ENCODE peak calls at places on chromosomes 2 and 18, in six cellular contexts. One of them, this sample, is unnamed.

GRCh38 chr2:166410828-166411472 is 35.2 kb upstream of the SCN9A start:
- DNase-seq in body of pancreas: no peak
- DNase-seq in cardiac fibroblast: peak
- DNase-seq in mesothelial cell of epicardium: no peak
- DNase-seq in left ventricle myocardium inferior: no peak
- DNase-seq in pancreas: no peak
- DNase-seq in this sample: no peak

GRCh38 chr2:148746973-148747372 is 102.4 kb downstream of the EPC2 start:
- DNase-seq in body of pancreas: no peak
- DNase-seq in left ventricle myocardium inferior: no peak
- DNase-seq in cardiac fibroblast: no peak
- DNase-seq in pancreas: no peak
- DNase-seq in mesothelial cell of epicardium: no peak
- DNase-seq in this sample: no peak

GRCh38 chr2:10285578-10286198 is 17.0 kb upstream of the HPCAL1 start:
- DNase-seq in left ventricle myocardium inferior: peak
- DNase-seq in pancreas: peak
- DNase-seq in cardiac fibroblast: peak
- DNase-seq in body of pancreas: peak
- DNase-seq in mesothelial cell of epicardium: no peak
- DNase-seq in this sample: peak

GRCh38 chr2:36780231-36780808 is 83.8 kb downstream of the VIT start:
- DNase-seq in cardiac fibroblast: peak
- DNase-seq in body of pancreas: no peak
- DNase-seq in mesothelial cell of epicardium: no peak
- DNase-seq in pancreas: no peak
- DNase-seq in left ventricle myocardium inferior: no peak
- DNase-seq in this sample: no peak

GRCh38 chr2:30161929-30162328 is 15.1 kb downstream of the YPEL5 start:
- DNase-seq in cardiac fibroblast: no peak
- DNase-seq in mesothelial cell of epicardium: no peak
- DNase-seq in left ventricle myocardium inferior: no peak
- DNase-seq in body of pancreas: no peak
- DNase-seq in pancreas: no peak
- DNase-seq in this sample: no peak

GRCh38 chr18:58060254-58060653 is 16.2 kb downstream of the NEDD4L start:
- DNase-seq in cardiac fibroblast: no peak
- DNase-seq in mesothelial cell of epicardium: no peak
- DNase-seq in body of pancreas: no peak
- DNase-seq in left ventricle myocardium inferior: no peak
- DNase-seq in pancreas: no peak
- DNase-seq in this sample: no peak

GRCh38 chr2:221571391-221572179 is 519 bp downstream of the EPHA4 start:
- DNase-seq in pancreas: peak
- DNase-seq in cardiac fibroblast: peak
- DNase-seq in left ventricle myocardium inferior: peak
- DNase-seq in body of pancreas: peak
- DNase-seq in mesothelial cell of epicardium: peak
- DNase-seq in this sample: no peak

GRCh38 chr18:26639149-26639548 is 90.8 kb upstream of the KCTD1 start:
- DNase-seq in body of pancreas: no peak
- DNase-seq in pancreas: no peak
- DNase-seq in cardiac fibroblast: no peak
- DNase-seq in mesothelial cell of epicardium: no peak
- DNase-seq in left ventricle myocardium inferior: no peak
- DNase-seq in this sample: no peak

GRCh38 chr18:74065366-74065765 is 82.3 kb downstream of the FBXO15 start:
- DNase-seq in mesothelial cell of epicardium: no peak
- DNase-seq in pancreas: no peak
- DNase-seq in body of pancreas: no peak
- DNase-seq in left ventricle myocardium inferior: no peak
- DNase-seq in cardiac fibroblast: no peak
- DNase-seq in this sample: no peak

GRCh38 chr2:172931923-172932520 is 143.6 kb upstream of the MAP3K20 start:
- DNase-seq in cardiac fibroblast: peak
- DNase-seq in mesothelial cell of epicardium: peak
- DNase-seq in left ventricle myocardium inferior: peak
- DNase-seq in pancreas: peak
- DNase-seq in body of pancreas: peak
- DNase-seq in this sample: peak

GRCh38 chr18:72407048-72407447 is 137.1 kb downstream of the CBLN2 start:
- DNase-seq in body of pancreas: no peak
- DNase-seq in pancreas: no peak
- DNase-seq in left ventricle myocardium inferior: no peak
- DNase-seq in mesothelial cell of epicardium: no peak
- DNase-seq in cardiac fibroblast: no peak
- DNase-seq in this sample: no peak

GRCh38 chr2:217282531-217282930 is 422.7 kb upstream of the TNP1 start:
- DNase-seq in mesothelial cell of epicardium: no peak
- DNase-seq in cardiac fibroblast: peak
- DNase-seq in pancreas: no peak
- DNase-seq in left ventricle myocardium inferior: no peak
- DNase-seq in body of pancreas: no peak
- DNase-seq in this sample: no peak

GRCh38 chr2:216673609-216674008 is 21.7 kb downstream of the IGFBP5 start:
- DNase-seq in body of pancreas: no peak
- DNase-seq in mesothelial cell of epicardium: no peak
- DNase-seq in left ventricle myocardium inferior: no peak
- DNase-seq in cardiac fibroblast: no peak
- DNase-seq in pancreas: no peak
- DNase-seq in this sample: no peak

GRCh38 chr2:3712841-3713503 is 9.6 kb downstream of the DCDC2C start:
- DNase-seq in cardiac fibroblast: no peak
- DNase-seq in pancreas: no peak
- DNase-seq in mesothelial cell of epicardium: no peak
- DNase-seq in left ventricle myocardium inferior: no peak
- DNase-seq in body of pancreas: no peak
- DNase-seq in this sample: no peak

GRCh38 chr2:145094353-145094752 is 574.4 kb upstream of the ZEB2 start:
- DNase-seq in pancreas: no peak
- DNase-seq in mesothelial cell of epicardium: no peak
- DNase-seq in left ventricle myocardium inferior: no peak
- DNase-seq in body of pancreas: no peak
- DNase-seq in cardiac fibroblast: peak
- DNase-seq in this sample: no peak

GRCh38 chr2:74777161-74777900 is 56.6 kb upstream of the HK2 start:
- DNase-seq in mesothelial cell of epicardium: no peak
- DNase-seq in pancreas: no peak
- DNase-seq in left ventricle myocardium inferior: no peak
- DNase-seq in cardiac fibroblast: no peak
- DNase-seq in body of pancreas: no peak
- DNase-seq in this sample: no peak

GRCh38 chr2:74779587-74780135 is 54.3 kb upstream of the HK2 start:
- DNase-seq in body of pancreas: no peak
- DNase-seq in left ventricle myocardium inferior: no peak
- DNase-seq in cardiac fibroblast: no peak
- DNase-seq in pancreas: no peak
- DNase-seq in mesothelial cell of epicardium: no peak
- DNase-seq in this sample: no peak

DNA sequence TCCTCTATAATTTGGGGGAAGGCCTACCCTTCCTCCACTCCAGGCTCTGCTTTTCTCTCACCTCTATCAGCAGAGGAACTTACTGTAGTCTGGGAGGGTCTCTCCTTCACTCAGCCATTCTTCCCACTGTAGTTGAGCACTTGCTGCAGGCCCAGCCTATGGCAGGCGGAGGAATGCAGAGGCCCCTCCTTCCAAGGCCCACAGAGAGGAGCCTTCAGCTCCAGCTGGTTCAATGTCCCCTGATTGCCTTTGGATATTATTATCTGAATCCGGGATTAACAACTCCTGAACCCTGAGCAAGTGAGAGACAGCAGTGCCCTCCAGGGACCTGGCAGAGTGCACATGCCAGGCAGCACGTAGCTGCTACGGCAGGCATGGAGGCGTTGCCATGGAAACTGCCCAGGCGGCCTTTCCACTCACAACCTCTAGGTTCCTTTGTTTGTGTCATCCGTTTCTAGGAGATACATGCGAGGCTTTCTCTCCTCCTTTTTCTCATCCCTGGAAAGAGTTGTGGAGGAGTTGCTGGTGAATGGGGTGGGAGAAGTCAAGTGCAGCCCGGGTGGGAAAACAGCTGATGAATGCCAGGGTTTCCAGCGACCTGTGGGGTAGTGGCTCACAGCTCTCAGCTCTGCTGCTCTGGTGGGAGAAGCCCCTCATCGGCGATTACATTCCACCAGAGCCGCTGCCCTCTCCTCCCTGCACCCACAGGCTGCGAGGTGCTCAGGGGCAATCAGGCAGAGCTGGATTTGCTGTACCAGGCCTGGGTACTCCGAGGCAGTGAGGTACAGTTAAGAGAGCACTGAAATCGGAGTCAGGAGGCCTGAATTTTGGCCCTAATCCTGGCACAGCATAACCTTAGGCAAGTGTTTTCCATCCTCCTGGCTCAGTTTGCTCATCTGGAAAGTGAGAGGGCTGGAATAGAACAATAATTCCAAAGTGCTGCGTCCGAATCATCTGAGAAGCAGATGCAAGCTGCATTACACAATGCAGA is 55.3 kb upstream of the HK2 start:
- DNase-seq in cardiac fibroblast: peak
- DNase-seq in mesothelial cell of epicardium: no peak
- DNase-seq in body of pancreas: no peak
- DNase-seq in left ventricle myocardium inferior: no peak
- DNase-seq in pancreas: no peak
- DNase-seq in this sample: no peak
- TF ChIP-seq CTCF in cardiac fibroblast: no peak
- TF ChIP-seq CTCF in mesothelial cell of epicardium: no peak
- TF ChIP-seq CTCF in body of pancreas: no peak
- TF ChIP-seq CTCF in left ventricle myocardium inferior: no peak
- TF ChIP-seq CTCF in pancreas: no peak
- TF ChIP-seq CTCF in this sample: no peak

GRCh38 chr18:50190926-50191325 is 4.0 kb downstream of the MYO5B start:
- DNase-seq in cardiac fibroblast: no peak
- DNase-seq in mesothelial cell of epicardium: no peak
- DNase-seq in left ventricle myocardium inferior: no peak
- DNase-seq in body of pancreas: no peak
- DNase-seq in pancreas: no peak
- DNase-seq in this sample: no peak

GRCh38 chr18:50188652-50189051 is 6.3 kb downstream of the MYO5B start:
- DNase-seq in mesothelial cell of epicardium: no peak
- DNase-seq in left ventricle myocardium inferior: no peak
- DNase-seq in body of pancreas: no peak
- DNase-seq in cardiac fibroblast: no peak
- DNase-seq in pancreas: no peak
- DNase-seq in this sample: no peak

GRCh38 chr18:50187659-50188058 is 7.3 kb downstream of the MYO5B start:
- DNase-seq in cardiac fibroblast: no peak
- DNase-seq in body of pancreas: no peak
- DNase-seq in pancreas: no peak
- DNase-seq in left ventricle myocardium inferior: no peak
- DNase-seq in mesothelial cell of epicardium: no peak
- DNase-seq in this sample: no peak

GRCh38 chr18:50190236-50190635 is 4.7 kb downstream of the MYO5B start:
- DNase-seq in mesothelial cell of epicardium: no peak
- DNase-seq in pancreas: no peak
- DNase-seq in cardiac fibroblast: peak
- DNase-seq in body of pancreas: no peak
- DNase-seq in left ventricle myocardium inferior: no peak
- DNase-seq in this sample: no peak

GRCh38 chr18:50189160-50189559 is 5.8 kb downstream of the MYO5B start:
- DNase-seq in body of pancreas: no peak
- DNase-seq in pancreas: no peak
- DNase-seq in left ventricle myocardium inferior: no peak
- DNase-seq in mesothelial cell of epicardium: no peak
- DNase-seq in cardiac fibroblast: no peak
- DNase-seq in this sample: no peak
- TF ChIP-seq CTCF in body of pancreas: no peak
- TF ChIP-seq CTCF in pancreas: no peak
- TF ChIP-seq CTCF in left ventricle myocardium inferior: no peak
- TF ChIP-seq CTCF in mesothelial cell of epicardium: no peak
- TF ChIP-seq CTCF in cardiac fibroblast: no peak
- TF ChIP-seq CTCF in this sample: no peak

DNA sequence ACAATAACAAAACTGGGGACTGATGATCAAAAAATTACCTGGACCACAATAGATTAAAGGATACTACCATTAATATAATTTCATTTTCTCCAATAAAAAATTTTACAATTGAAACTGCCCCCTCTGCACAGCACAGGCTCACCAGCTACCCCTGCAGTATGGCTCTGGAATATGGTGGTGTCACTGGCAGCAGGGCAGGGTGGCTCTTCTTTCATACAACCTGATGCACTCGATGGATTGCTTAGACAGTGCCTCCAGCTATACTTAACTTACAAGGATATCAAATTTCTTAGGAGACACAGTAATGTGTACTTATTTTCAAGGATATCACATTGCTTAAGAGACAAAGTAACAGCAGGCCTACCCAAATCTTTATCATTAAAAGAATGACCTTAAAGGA is 124.0 kb downstream of the PRELID3A start:
- DNase-seq in cardiac fibroblast: no peak
- DNase-seq in pancreas: no peak
- DNase-seq in left ventricle myocardium inferior: no peak
- DNase-seq in body of pancreas: no peak
- DNase-seq in mesothelial cell of epicardium: no peak
- DNase-seq in this sample: no peak
- TF ChIP-seq CTCF in cardiac fibroblast: no peak
- TF ChIP-seq CTCF in pancreas: no peak
- TF ChIP-seq CTCF in left ventricle myocardium inferior: no peak
- TF ChIP-seq CTCF in body of pancreas: no peak
- TF ChIP-seq CTCF in mesothelial cell of epicardium: no peak
- TF ChIP-seq CTCF in this sample: no peak

GRCh38 chr18:37393945-37394609 is 171.5 kb downstream of the CELF4 start:
- DNase-seq in pancreas: peak
- DNase-seq in left ventricle myocardium inferior: peak
- DNase-seq in mesothelial cell of epicardium: peak
- DNase-seq in body of pancreas: peak
- DNase-seq in cardiac fibroblast: peak
- DNase-seq in this sample: no peak
- TF ChIP-seq CTCF in pancreas: no peak
- TF ChIP-seq CTCF in left ventricle myocardium inferior: peak
- TF ChIP-seq CTCF in mesothelial cell of epicardium: no peak
- TF ChIP-seq CTCF in body of pancreas: no peak
- TF ChIP-seq CTCF in cardiac fibroblast: no peak
- TF ChIP-seq CTCF in this sample: no peak

GRCh38 chr2:14451312-14451711 is 181.2 kb upstream of the LRATD1 start:
- DNase-seq in left ventricle myocardium inferior: no peak
- DNase-seq in mesothelial cell of epicardium: no peak
- DNase-seq in pancreas: no peak
- DNase-seq in body of pancreas: no peak
- DNase-seq in cardiac fibroblast: peak
- DNase-seq in this sample: no peak
- TF ChIP-seq CTCF in left ventricle myocardium inferior: no peak
- TF ChIP-seq CTCF in mesothelial cell of epicardium: no peak
- TF ChIP-seq CTCF in pancreas: no peak
- TF ChIP-seq CTCF in body of pancreas: no peak
- TF ChIP-seq CTCF in cardiac fibroblast: no peak
- TF ChIP-seq CTCF in this sample: no peak